ENCODE peak calls at places on chromosomes 11 and 22, in ten cellular contexts. X is cardiac muscle cell, T is OCI-LY7, I is colonic mucosa, C is HepG2, F is fibroblast of mammary gland, P is HFF-Myc, B is stomach, U is psoas muscle, O is BJ. W is an unnamed sample.

GRCh38 chr11:57081356-57081755 is 92.6 kb downstream of the OR5AK2 start:
- DNase-seq in U (no peak), F (no peak), T (no peak), C (no peak), X (no peak), B (no peak), I (no peak), O (no peak), P (no peak), W (no peak)

GRCh38 chr11:113393501-113393985 is 6.0 kb downstream of the ANKK1 start:
- DNase-seq in U (no peak), C (no peak), B (no peak), F (no peak), T (no peak), O (no peak), I (no peak), X (no peak), P (no peak), W (no peak)

GRCh38 chr11:17979770-17980371 is 33.0 kb downstream of the SERGEF start:
- DNase-seq in B (peak), T (peak), I (peak), O (no peak), X (peak), F (peak), P (no peak), C (peak), U (no peak), W (no peak)

GRCh38 chr22:37318255-37319109 is 36.2 kb downstream of the CYTH4 start:
- DNase-seq in X (no peak), U (no peak), C (no peak), F (no peak), T (no peak), O (no peak), I (no peak), B (no peak), P (no peak), W (no peak)

GRCh38 chr11:66126808-66127555 is 56.9 kb downstream of the PACS1 start:
- DNase-seq in T (peak), O (peak), I (peak), X (peak), U (peak), F (peak), P (no peak), B (peak), C (no peak), W (peak)

GRCh38 chr22:43011079-43011478 is 3.9 kb downstream of the PACSIN2 start:
- DNase-seq in T (no peak), U (no peak), B (peak), X (no peak), P (no peak), F (no peak), C (peak), I (no peak), O (no peak), W (no peak)

GRCh38 chr11:128504489-128504888 is 82.9 kb downstream of the ETS1 start:
- DNase-seq in T (no peak), O (no peak), F (peak), B (no peak), U (no peak), P (no peak), X (no peak), I (no peak), C (no peak), W (peak)

GRCh38 chr22:32847067-32847491 is 45.6 kb downstream of the TIMP3 start:
- DNase-seq in C (no peak), O (no peak), X (no peak), B (no peak), T (no peak), F (peak), U (no peak), I (no peak), P (no peak), W (no peak)

GRCh38 chr11:85595285-85595884 is 31.8 kb downstream of the DLG2 start:
- DNase-seq in F (peak), P (peak), U (no peak), T (peak), O (peak), I (no peak), B (no peak), X (peak), C (peak), W (peak)

GRCh38 chr11:128884054-128884453 is 7.1 kb upstream of the KCNJ5 start:
- DNase-seq in P (no peak), F (no peak), X (no peak), C (no peak), B (no peak), U (no peak), T (no peak), O (no peak), I (no peak), W (no peak)

GRCh38 chr11:129163714-129164164 is 28.4 kb downstream of the ARHGAP32 start:
- DNase-seq in I (no peak), O (no peak), B (no peak), U (no peak), X (no peak), P (no peak), C (no peak), F (peak), T (no peak), W (no peak)

GRCh38 chr11:17775035-17775348 is 40.4 kb downstream of the KCNC1 start:
- DNase-seq in P (no peak), C (no peak), T (no peak), X (no peak), O (no peak), F (no peak), I (no peak), B (no peak), U (no peak), W (no peak)

GRCh38 chr22:37273126-37273845 is 9.0 kb upstream of the CYTH4 start:
- DNase-seq in O (peak), P (no peak), T (no peak), U (no peak), C (no peak), F (peak), I (no peak), X (no peak), B (no peak), W (peak)

GRCh38 chr22:19478466-19479357 is at the start of gene UFD1:
- DNase-seq in I (peak), O (no peak), F (peak), T (peak), U (peak), B (peak), P (no peak), X (peak), C (peak), W (peak)

GRCh38 chr11:130737866-130738431 is 178.3 kb downstream of the SNX19 start:
- DNase-seq in C (no peak), B (peak), T (no peak), P (peak), O (peak), F (peak), U (peak), I (no peak), X (peak), W (peak)

GRCh38 chr11:112961751-112962747 is 829 bp downstream of the NCAM1 start:
- DNase-seq in P (no peak), T (no peak), U (peak), B (no peak), X (peak), O (no peak), C (no peak), I (peak), F (no peak), W (no peak)

GRCh38 chr11:116112031-116112935 is 608.1 kb upstream of the CADM1 start:
- DNase-seq in P (no peak), B (no peak), X (no peak), I (no peak), C (no peak), U (no peak), T (no peak), O (no peak), F (no peak), W (no peak)

GRCh38 chr11:86157797-86158378 is 86.7 kb upstream of the EED start:
- DNase-seq in X (no peak), U (no peak), T (no peak), I (no peak), O (no peak), B (no peak), C (no peak), P (no peak), F (no peak), W (no peak)

GRCh38 chr22:25403752-25404471 is 160.6 kb upstream of the GRK3 start:
- DNase-seq in C (peak), B (no peak), P (no peak), T (no peak), O (peak), U (no peak), F (peak), I (peak), X (peak), W (peak)
- TF ChIP-seq CTCF in C (peak), B (no peak), P (no peak), T (no peak), O (peak), U (no peak), F (no peak), I (no peak), X (no peak), W (peak)

GRCh38 chr11:62507023-62507422 is 39.6 kb downstream of the AHNAK start:
- DNase-seq in F (no peak), C (no peak), P (no peak), O (no peak), X (no peak), U (no peak), T (no peak), B (no peak), I (no peak), W (no peak)

GRCh38 chr11:62505112-62505783 is 41.4 kb downstream of the AHNAK start:
- DNase-seq in B (no peak), O (no peak), P (no peak), C (no peak), I (peak), F (no peak), T (no peak), X (peak), U (peak), W (no peak)

GRCh38 chr11:62504158-62504973 is 42.2 kb downstream of the AHNAK start:
- DNase-seq in C (no peak), T (no peak), F (no peak), O (no peak), P (no peak), U (no peak), B (no peak), I (no peak), X (peak), W (no peak)

GRCh38 chr11:62506413-62506940 is 40.1 kb downstream of the AHNAK start:
- DNase-seq in I (no peak), X (no peak), T (no peak), U (peak), C (no peak), O (no peak), P (no peak), B (no peak), F (no peak), W (no peak)

DNA sequence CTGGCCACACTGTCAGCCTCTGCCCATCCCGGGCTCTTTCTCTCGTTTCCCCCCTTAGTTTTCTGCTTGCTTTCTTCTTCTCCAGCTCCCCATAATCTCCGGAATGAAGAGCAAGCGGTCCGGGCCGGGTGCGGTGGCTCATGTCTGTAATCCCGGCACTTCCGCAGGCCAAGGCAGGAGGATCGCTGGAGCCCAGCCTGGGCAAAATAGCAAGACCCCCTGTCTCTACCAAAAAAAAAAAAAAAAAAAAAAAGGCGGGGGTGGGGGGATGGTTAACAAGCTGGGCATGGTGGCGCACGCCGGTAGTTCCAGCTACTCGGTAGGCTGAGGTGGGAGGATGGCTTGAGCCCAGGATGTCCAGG is 40.8 kb downstream of the AHNAK start:
- DNase-seq in X (no peak), B (no peak), O (no peak), T (no peak), U (peak), P (no peak), C (no peak), I (no peak), F (no peak), W (no peak)
- H3K4me3 ChIP-seq in X (no peak), B (peak), O (no peak), T (no peak), U (peak), P (no peak), C (no peak), I (peak), F (peak), W (peak)

DNA sequence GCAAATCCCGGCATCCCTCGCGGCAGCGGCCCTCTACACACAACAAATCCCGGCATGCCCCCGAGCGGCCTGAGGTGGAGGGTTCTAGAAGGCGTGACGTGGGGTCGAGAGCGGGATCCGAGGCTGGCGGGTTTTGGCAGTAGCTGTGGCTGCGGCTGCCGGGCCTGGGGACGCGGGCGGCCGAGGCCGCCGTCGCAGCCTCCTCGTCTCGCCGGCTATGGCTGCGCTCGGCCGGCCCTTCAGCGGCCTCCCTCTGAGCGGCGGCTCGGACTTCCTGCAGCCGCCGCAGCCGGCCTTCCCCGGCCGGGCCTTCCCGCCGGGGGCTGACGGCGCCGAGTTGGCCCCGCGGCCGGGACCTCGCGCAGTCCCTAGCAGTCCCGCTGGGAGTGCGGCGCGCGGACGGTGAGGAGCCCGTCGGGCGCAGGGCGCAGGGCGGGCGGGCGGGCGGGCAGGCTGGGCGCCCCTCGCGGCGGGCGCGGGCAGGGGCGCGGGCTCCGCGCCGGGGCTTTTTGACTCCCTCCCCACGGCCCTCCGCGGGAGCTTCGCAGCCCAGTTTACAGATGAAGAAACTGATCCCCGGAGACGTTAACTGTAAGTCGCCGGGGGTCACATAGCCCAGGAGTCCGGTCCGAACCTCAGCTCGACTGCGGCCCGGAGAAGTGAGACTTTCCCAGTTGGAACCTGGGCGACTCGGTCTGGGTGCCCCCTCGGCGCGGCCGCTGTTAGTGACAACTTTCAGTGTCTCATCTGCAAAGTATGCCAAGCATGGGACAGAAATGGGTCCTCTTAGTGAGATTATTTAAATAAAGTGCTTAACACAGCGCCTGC is at the start of gene CCDC117:
- DNase-seq in O (peak), C (peak), P (peak), F (peak), I (peak), U (peak), X (peak), B (peak), T (peak), W (peak)
- TF ChIP-seq CTCF in O (peak), C (peak), P (no peak), F (no peak), I (no peak), U (peak), X (peak), B (no peak), T (peak), W (peak)

GRCh38 chr11:67440229-67441081 is 2.8 kb downstream of the CORO1B start:
- DNase-seq in X (no peak), I (no peak), C (no peak), O (no peak), B (no peak), F (no peak), T (peak), U (no peak), P (no peak), W (no peak)

GRCh38 chr11:67441082-67441683 is 2.1 kb downstream of the CORO1B start:
- DNase-seq in P (no peak), I (no peak), B (no peak), U (no peak), C (no peak), F (no peak), O (no peak), X (no peak), T (peak), W (no peak)

GRCh38 chr11:67439321-67440228 is 2.1 kb upstream of the PTPRCAP start:
- DNase-seq in F (no peak), T (no peak), C (peak), I (peak), U (peak), X (no peak), O (no peak), B (peak), P (no peak), W (peak)

GRCh38 chr11:67442504-67443398 is 525 bp downstream of the CORO1B start:
- DNase-seq in P (no peak), B (no peak), C (no peak), F (no peak), U (no peak), T (peak), O (no peak), X (no peak), I (no peak), W (no peak)

GRCh38 chr11:67441731-67442401 is 1.4 kb downstream of the CORO1B start:
- DNase-seq in F (no peak), C (no peak), X (no peak), O (no peak), P (no peak), T (peak), I (no peak), U (no peak), B (no peak), W (no peak)
- H3K4me3 ChIP-seq in F (no peak), C (no peak), X (no peak), O (no peak), P (peak), T (peak), I (peak), U (peak), B (peak), W (no peak)

GRCh38 chr22:24107668-24108067 is 73.6 kb upstream of the SUSD2 start:
- DNase-seq in F (peak), I (peak), P (peak), O (peak), X (no peak), C (no peak), T (no peak), U (peak), B (peak), W (peak)
- TF ChIP-seq CTCF in F (peak), I (no peak), P (no peak), O (peak), X (peak), C (no peak), T (no peak), U (peak), B (no peak), W (peak)

GRCh38 chr11:74226907-74227306 is 55.8 kb downstream of the PPME1 start:
- DNase-seq in U (no peak), T (no peak), B (no peak), I (no peak), P (no peak), X (peak), C (no peak), O (no peak), F (no peak), W (no peak)

GRCh38 chr11:74233683-74234082 is 62.6 kb downstream of the PPME1 start:
- DNase-seq in I (no peak), F (no peak), T (no peak), X (no peak), U (no peak), O (no peak), P (no peak), B (no peak), C (no peak), W (no peak)

GRCh38 chr11:74235121-74235520 is 64.0 kb downstream of the PPME1 start:
- DNase-seq in O (no peak), I (no peak), F (no peak), X (no peak), T (no peak), B (no peak), U (no peak), P (no peak), C (no peak), W (no peak)

GRCh38 chr11:74237541-74237940 is 66.5 kb downstream of the PPME1 start:
- DNase-seq in T (no peak), C (no peak), U (no peak), O (no peak), F (no peak), I (no peak), P (no peak), X (no peak), B (no peak), W (no peak)

DNA sequence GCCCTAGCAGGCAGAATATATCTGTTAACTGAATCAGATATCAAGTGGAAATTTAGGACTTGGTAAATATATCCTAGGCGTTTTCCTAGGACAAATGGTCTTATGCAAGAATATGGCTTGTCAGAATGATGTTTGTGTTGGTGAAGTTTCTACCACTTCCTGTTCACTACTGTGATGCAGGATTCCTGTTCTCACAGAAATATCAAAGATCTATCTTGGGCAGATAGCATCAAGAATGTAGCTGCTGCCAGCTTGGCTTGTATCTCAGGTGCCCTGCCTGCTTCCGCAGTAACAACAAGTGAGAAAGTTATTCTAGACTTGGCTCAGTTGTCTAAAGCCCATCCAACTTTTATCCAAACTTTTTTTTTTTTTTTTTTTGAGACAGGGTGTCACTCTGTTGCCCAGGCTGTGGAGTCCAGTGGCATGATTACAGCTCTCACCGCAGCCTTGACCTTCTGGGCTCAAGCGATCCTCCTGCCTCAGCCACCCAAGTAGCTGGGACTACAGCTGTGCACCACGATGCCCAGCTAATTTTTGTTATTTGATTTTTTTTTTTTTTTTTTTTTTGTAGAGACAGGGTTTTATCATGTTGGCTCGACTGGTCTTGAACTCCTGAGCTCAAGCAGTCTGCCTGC is 61.3 kb downstream of the PPME1 start:
- DNase-seq in X (no peak), P (no peak), T (no peak), F (no peak), O (no peak), B (no peak), I (no peak), U (no peak), C (no peak), W (no peak)
- H3K4me3 ChIP-seq in X (no peak), P (no peak), T (no peak), F (no peak), O (no peak), B (no peak), I (no peak), U (no peak), C (no peak), W (no peak)

GRCh38 chr11:134560066-134560465 is 148.0 kb upstream of the B3GAT1 start:
- DNase-seq in U (no peak), X (no peak), F (no peak), I (no peak), P (no peak), O (no peak), B (no peak), T (no peak), C (no peak), W (no peak)

GRCh38 chr11:134558916-134559616 is 147.0 kb upstream of the B3GAT1 start:
- DNase-seq in O (no peak), T (no peak), C (no peak), I (no peak), X (no peak), B (no peak), F (no peak), U (no peak), P (no peak), W (no peak)

GRCh38 chr11:134559617-134559992 is 147.6 kb upstream of the B3GAT1 start:
- DNase-seq in B (no peak), C (no peak), O (no peak), T (no peak), X (no peak), P (no peak), I (no peak), F (no peak), U (no peak), W (no peak)

GRCh38 chr11:134557571-134558257 is 145.7 kb upstream of the B3GAT1 start:
- DNase-seq in T (no peak), F (no peak), B (no peak), O (no peak), I (no peak), C (no peak), U (no peak), P (no peak), X (no peak), W (no peak)

GRCh38 chr11:134558258-134558835 is 146.3 kb upstream of the B3GAT1 start:
- DNase-seq in T (no peak), X (no peak), I (no peak), P (no peak), C (no peak), U (no peak), F (no peak), O (no peak), B (no peak), W (no peak)
- TF ChIP-seq CTCF in T (no peak), X (no peak), I (no peak), P (no peak), C (no peak), U (no peak), F (no peak), O (no peak), B (no peak), W (no peak)

DNA sequence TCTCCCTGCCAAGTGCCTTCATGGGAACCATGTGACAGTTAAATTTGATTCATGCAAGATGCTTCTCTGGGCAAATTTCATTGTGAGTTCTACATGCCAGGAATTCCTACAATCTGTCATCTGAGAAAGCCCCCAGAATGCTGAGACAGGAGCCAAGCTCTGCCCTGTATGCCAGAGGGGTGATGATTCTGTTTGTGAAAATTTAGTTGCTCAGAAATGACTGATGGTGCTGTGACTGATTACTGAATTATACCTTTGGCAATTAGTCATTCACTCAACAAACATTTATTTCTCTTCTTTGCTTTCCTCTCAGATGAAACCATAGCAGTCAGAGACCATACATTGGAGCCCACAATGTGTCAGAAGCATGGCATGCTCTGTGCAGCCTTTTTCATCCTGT is 68.9 kb upstream of the ZBED5 start:
- DNase-seq in I (no peak), X (no peak), O (no peak), C (no peak), T (no peak), F (no peak), B (no peak), U (no peak), P (no peak), W (no peak)
- H3K4me3 ChIP-seq in I (no peak), X (no peak), O (no peak), C (no peak), T (no peak), F (no peak), B (no peak), U (no peak), P (no peak), W (no peak)

W was measured in astrocyte of the spinal cord.